ENCODE peak calls at places on chromosomes 12 and 14, in six cellular contexts. S is upper lobe of right lung, D is spleen, I is AG09309, P is kidney epithelial cell, V is ovary. R is an unnamed sample.

GRCh38 chr14:61598980-61599379 is 96.3 kb upstream of the HIF1A start:
- DNase-seq in V (no peak), S (no peak), P (no peak), I (no peak), D (no peak), R (no peak)

GRCh38 chr14:104436047-104436531 is 143.5 kb upstream of the C14orf180 start:
- DNase-seq in V (peak), S (peak), I (no peak), D (peak), P (no peak), R (no peak)

GRCh38 chr12:75488553-75488952 is 8.0 kb downstream of the GLIPR1 start:
- DNase-seq in V (no peak), I (no peak), P (no peak), S (no peak), D (no peak), R (no peak)

GRCh38 chr14:101721951-101722661 is 39.4 kb upstream of the PPP2R5C start:
- DNase-seq in D (peak), S (no peak), I (peak), P (no peak), V (no peak), R (no peak)

GRCh38 chr14:25006961-25007795 is 42.8 kb downstream of the STXBP6 start:
- DNase-seq in P (peak), S (no peak), V (no peak), I (peak), D (no peak), R (peak)

GRCh38 chr14:21042918-21043317 is 756 bp downstream of the RNASE7 start:
- DNase-seq in S (no peak), I (no peak), V (no peak), D (no peak), P (no peak), R (no peak)

GRCh38 chr12:121264135-121264534 is 32.4 kb downstream of the CAMKK2 start:
- DNase-seq in D (no peak), P (no peak), S (no peak), I (no peak), V (no peak), R (no peak)

GRCh38 chr14:100791995-100792394 is 33.9 kb upstream of the MEG3 start:
- DNase-seq in I (no peak), V (no peak), P (no peak), S (no peak), D (no peak), R (no peak)

GRCh38 chr14:38238332-38238731 is 17.6 kb downstream of the CLEC14A start:
- DNase-seq in V (no peak), I (no peak), P (no peak), S (no peak), D (no peak), R (no peak)

GRCh38 chr12:54588110-54588831 is at the start of gene PPP1R1A:
- DNase-seq in V (peak), S (peak), P (no peak), D (no peak), I (no peak), R (no peak)

GRCh38 chr12:69341328-69341727 is 6.9 kb upstream of the LYZ start:
- DNase-seq in S (no peak), V (no peak), D (no peak), I (no peak), P (no peak), R (no peak)

GRCh38 chr14:23047042-23047634 is 5.1 kb downstream of the PSMB11 start:
- DNase-seq in D (no peak), V (no peak), S (no peak), I (no peak), P (no peak), R (no peak)

GRCh38 chr12:82223421-82223820 is 134.8 kb downstream of the CCDC59 start:
- DNase-seq in P (no peak), S (no peak), D (no peak), I (no peak), V (no peak), R (no peak)

GRCh38 chr12:107277850-107278249 is 184.5 kb upstream of the CRY1 start:
- DNase-seq in I (peak), V (no peak), P (no peak), D (no peak), S (no peak), R (peak)

GRCh38 chr12:109736552-109737108 is 23.0 kb downstream of the FAM222A start:
- DNase-seq in S (peak), V (peak), D (peak), I (no peak), P (peak), R (no peak)

GRCh38 chr12:1213205-1213604 is 222.2 kb downstream of the ERC1 start:
- DNase-seq in S (no peak), V (no peak), P (no peak), D (no peak), I (no peak), R (no peak)

GRCh38 chr14:103628221-103628683 is 759 bp upstream of the KLC1 start:
- DNase-seq in P (peak), V (peak), D (peak), S (peak), I (no peak), R (no peak)

GRCh38 chr12:65603428-65604351 is 220.6 kb upstream of the HMGA2 start:
- DNase-seq in P (peak), S (no peak), I (peak), D (no peak), V (peak), R (peak)

GRCh38 chr14:24954037-24954696 is 95.8 kb downstream of the STXBP6 start:
- DNase-seq in P (no peak), S (no peak), I (no peak), V (no peak), D (no peak), R (no peak)

GRCh38 chr12:85829391-85829790 is 6.8 kb downstream of the RASSF9 start:
- DNase-seq in D (no peak), S (no peak), P (no peak), I (no peak), V (no peak), R (no peak)

GRCh38 chr12:4280351-4281163 is 7.0 kb downstream of the CCND2 start:
- DNase-seq in V (peak), P (no peak), I (no peak), D (no peak), S (peak), R (no peak)

GRCh38 chr12:31589896-31590729 is 823 bp downstream of the DENND5B start:
- DNase-seq in I (no peak), S (peak), V (peak), P (no peak), D (peak), R (no peak)

GRCh38 chr14:75493580-75494130 is 28.6 kb upstream of the BATF start:
- DNase-seq in D (no peak), V (no peak), P (no peak), S (no peak), I (no peak), R (no peak)

GRCh38 chr12:70733385-70733784 is 96.2 kb upstream of the PTPRB start:
- DNase-seq in V (no peak), I (peak), D (no peak), S (no peak), P (no peak), R (no peak)

DNA sequence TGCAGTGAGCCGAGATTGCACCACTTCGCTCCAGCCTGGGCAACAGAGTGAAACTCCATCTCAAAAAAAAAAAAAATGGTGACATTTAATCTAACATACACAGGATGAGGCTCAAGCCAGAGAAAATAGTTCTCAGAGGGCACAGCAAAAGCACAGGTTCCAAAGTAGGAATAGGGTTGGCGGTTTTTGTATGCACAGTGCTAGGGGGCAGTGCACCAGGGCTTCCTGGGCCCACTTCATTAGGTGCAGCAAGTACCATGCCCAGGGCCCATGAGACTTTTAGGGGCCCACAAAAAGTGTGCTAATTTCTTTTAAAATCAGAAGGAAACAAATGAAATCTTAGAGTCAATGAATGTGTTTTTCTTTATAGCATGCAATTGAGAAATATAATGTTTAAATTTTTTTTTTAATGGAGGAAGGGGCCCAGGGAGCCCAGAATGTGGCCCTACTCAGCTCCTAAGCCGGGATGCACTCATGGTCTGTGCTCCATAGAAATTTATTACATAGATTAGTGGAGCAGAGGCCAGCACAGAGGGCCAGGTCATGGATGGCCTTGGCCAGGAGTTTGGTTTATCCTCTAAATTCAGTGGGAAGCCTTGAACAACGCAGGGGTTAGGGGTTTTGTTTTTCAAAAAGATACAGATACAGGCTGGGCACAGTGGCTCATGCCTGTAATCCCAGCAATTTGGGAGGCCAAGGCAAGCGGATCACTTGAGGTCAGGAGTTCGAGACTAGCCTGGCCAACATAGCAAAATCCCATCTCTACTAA is 2.3 kb downstream of the AK7 start:
- DNase-seq in V (no peak), I (no peak), P (no peak), D (no peak), S (no peak), R (no peak)
- TF ChIP-seq CTCF in V (no peak), I (no peak), P (no peak), D (no peak), S (no peak), R (no peak)

DNA sequence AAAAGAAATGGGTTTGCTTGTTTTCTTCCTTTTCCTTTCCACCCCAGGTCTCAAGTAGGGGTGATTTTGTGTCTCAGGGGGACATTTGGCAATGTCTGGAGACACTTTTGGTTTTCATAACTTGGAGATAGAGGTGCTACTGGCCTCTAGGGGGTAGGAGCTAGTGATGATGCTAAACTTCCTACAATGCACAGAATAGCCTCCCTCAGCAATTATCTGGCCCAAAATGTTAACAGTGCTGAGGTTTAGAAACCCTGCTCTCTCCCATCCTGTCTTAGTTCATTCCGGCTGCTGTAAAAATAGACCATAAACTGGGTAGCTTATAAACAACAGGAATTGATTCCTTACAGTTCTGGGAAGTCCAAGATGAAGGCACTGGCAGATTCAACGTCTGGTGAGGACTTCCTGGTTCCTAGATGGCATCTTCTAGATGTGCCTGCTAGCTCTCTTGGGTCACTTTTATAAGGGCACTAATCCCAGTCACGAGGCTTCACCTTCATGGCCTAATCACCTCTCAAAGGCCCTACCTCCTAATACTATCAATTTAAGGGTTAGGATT is 7.4 kb upstream of the GAS2L3 start:
- DNase-seq in P (no peak), V (no peak), D (no peak), I (no peak), S (no peak), R (no peak)
- H3K4me3 ChIP-seq in P (no peak), V (no peak), D (no peak), I (no peak), S (no peak), R (no peak)

GRCh38 chr12:123271182-123271491 is 519 bp downstream of the CDK2AP1 start:
- DNase-seq in V (peak), P (no peak), S (peak), D (peak), I (no peak), R (no peak)
- TF ChIP-seq CTCF in V (peak), P (peak), S (peak), D (peak), I (peak), R (peak)

GRCh38 chr12:19867970-19868369 is 428.7 kb downstream of the AEBP2 start:
- DNase-seq in S (no peak), D (no peak), P (no peak), I (no peak), V (no peak), R (no peak)

GRCh38 chr12:19867151-19867550 is 427.9 kb downstream of the AEBP2 start:
- DNase-seq in D (no peak), I (no peak), V (no peak), P (no peak), S (no peak), R (no peak)

GRCh38 chr12:19873146-19873545 is 433.9 kb downstream of the AEBP2 start:
- DNase-seq in V (no peak), S (no peak), D (no peak), P (no peak), I (no peak), R (no peak)

GRCh38 chr12:19869413-19869812 is 430.1 kb downstream of the AEBP2 start:
- DNase-seq in I (no peak), D (no peak), P (no peak), S (no peak), V (no peak), R (no peak)

DNA sequence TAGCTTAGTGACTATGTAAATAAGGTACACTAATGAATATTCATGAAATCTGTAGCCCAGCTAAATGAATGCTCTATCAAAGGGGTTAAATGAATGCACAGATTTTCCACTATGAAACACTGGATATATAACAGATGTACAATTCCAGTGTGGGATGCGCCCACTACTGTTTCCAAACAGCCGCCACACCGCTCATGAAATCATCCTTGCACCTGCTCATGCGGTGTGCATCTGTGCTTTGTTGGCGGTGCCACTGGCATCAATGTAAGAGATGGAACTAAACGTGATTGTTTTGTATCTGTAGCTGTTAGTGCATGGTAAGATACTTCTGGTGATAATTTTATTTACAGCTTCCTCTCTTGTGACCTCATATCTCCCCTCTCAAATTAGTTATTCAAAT is 433.5 kb downstream of the AEBP2 start:
- DNase-seq in P (no peak), I (no peak), D (no peak), S (no peak), V (no peak), R (no peak)
- H3K4me3 ChIP-seq in P (no peak), I (no peak), D (no peak), S (no peak), V (no peak), R (no peak)

DNA sequence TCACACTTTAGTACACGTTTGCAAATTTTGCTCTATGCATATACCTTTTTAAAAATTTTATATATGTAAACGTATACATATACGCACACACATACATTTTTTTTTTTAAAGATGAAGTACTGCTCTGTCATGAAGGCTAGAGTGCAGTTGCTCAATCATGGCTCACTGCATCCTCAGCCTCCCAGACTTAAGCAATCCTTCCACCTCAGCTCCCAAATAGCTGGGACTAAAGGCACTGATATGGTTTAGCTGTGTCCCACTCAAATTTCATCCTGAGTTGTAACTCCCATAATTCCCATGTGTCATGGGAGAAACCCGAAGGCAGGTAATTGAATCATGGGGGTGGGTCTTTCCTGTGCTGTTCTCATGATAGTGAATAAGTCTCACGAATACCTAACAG is 220.8 kb upstream of the CAND1 start:
- DNase-seq in V (no peak), D (no peak), P (no peak), S (no peak), I (no peak), R (no peak)
- TF ChIP-seq CTCF in V (no peak), D (no peak), P (no peak), S (no peak), I (no peak), R (no peak)

R was measured in AG04449.